ENCODE peak calls at places on chromosomes 2 and 18, in four cellular contexts. H, R, P and M are unnamed samples.
A peak's percentile ranks its signal among the peaks of the same experiment; 100 is the strongest.

GRCh38 chr2:238285653-238286082 is 2.7 kb downstream of the PER2 start:
- DNase-seq in H (no peak), R (no peak), P (peak; percentile 99), M (no peak)

GRCh38 chr2:173962583-173963110 is 2.5 kb downstream of the SP3 start:
- DNase-seq in H (peak; percentile 35), R (no peak), P (no peak), M (no peak)

GRCh38 chr2:113697516-113697915 is 58.9 kb downstream of the SLC35F5 start:
- DNase-seq in H (no peak), R (no peak), P (no peak), M (no peak)

GRCh38 chr18:59570101-59570875 is 126.9 kb downstream of the CCBE1 start:
- DNase-seq in H (no peak), R (no peak), P (no peak), M (no peak)

GRCh38 chr18:35478520-35479435 is 19.0 kb downstream of the INO80C start:
- DNase-seq in H (peak; percentile 46), R (no peak), P (peak; percentile 97), M (no peak)

GRCh38 chr2:70927138-70927537 is 8.6 kb upstream of the ATP6V1B1 start:
- DNase-seq in H (no peak), R (no peak), P (no peak), M (no peak)

GRCh38 chr2:20212459-20212870 is 12.5 kb downstream of the SDC1 start:
- DNase-seq in H (peak; percentile 50), R (no peak), P (no peak), M (no peak)

GRCh38 chr2:133458280-133458679 is 110.0 kb downstream of the NCKAP5 start:
- DNase-seq in H (no peak), R (no peak), P (no peak), M (no peak)

GRCh38 chr2:25274868-25275574 is 66.7 kb downstream of the DNMT3A start:
- DNase-seq in H (no peak), R (no peak), P (no peak), M (no peak)

GRCh38 chr18:62759704-62760402 is 44.5 kb downstream of the PHLPP1 start:
- DNase-seq in H (no peak), R (no peak), P (no peak), M (no peak)

GRCh38 chr2:127698553-127699355 is 2.5 kb upstream of the SFT2D3 start:
- DNase-seq in H (no peak), R (no peak), P (no peak), M (no peak)

GRCh38 chr18:59357928-59358327 is 1.1 kb downstream of the LMAN1 start:
- DNase-seq in H (peak; percentile 28), R (no peak), P (peak; percentile 47), M (no peak)

GRCh38 chr2:218781691-218782528 is at the start of gene CYP27A1:
- DNase-seq in H (no peak), R (no peak), P (peak; percentile 83), M (peak; percentile 44)

GRCh38 chr2:238487134-238487533 is 60.4 kb downstream of the ASB1 start:
- DNase-seq in H (no peak), R (no peak), P (no peak), M (no peak)

GRCh38 chr2:216596234-216596985 is 36.8 kb upstream of the IGFBP2 start:
- DNase-seq in H (no peak), R (no peak), P (no peak), M (no peak)

GRCh38 chr2:58055027-58055786 is 8.6 kb downstream of the VRK2 start:
- DNase-seq in H (no peak), R (no peak), P (no peak), M (no peak)

GRCh38 chr2:57908736-57909161 is 137.9 kb upstream of the VRK2 start:
- DNase-seq in H (no peak), R (peak; percentile 82), P (no peak), M (no peak)

GRCh38 chr2:225030089-225030653 is 12.1 kb downstream of the DOCK10 start:
- DNase-seq in H (no peak), R (no peak), P (no peak), M (no peak)

GRCh38 chr18:8469793-8470192 is 139.4 kb upstream of the RAB12 start:
- DNase-seq in H (no peak), R (no peak), P (no peak), M (no peak)

GRCh38 chr2:160214461-160215055 is 14.5 kb upstream of the ITGB6 start:
- DNase-seq in H (no peak), R (no peak), P (peak; percentile 42), M (no peak)

GRCh38 chr2:223055836-223056235 is 3.8 kb downstream of the KCNE4 start:
- DNase-seq in H (peak; percentile 73), R (no peak), P (no peak), M (no peak)

GRCh38 chr2:151217343-151217742 is 44.3 kb downstream of the RBM43 start:
- DNase-seq in H (no peak), R (no peak), P (no peak), M (peak; percentile 24)

GRCh38 chr2:178285287-178285615 is 90.9 kb downstream of the OSBPL6 start:
- DNase-seq in H (no peak), R (no peak), P (no peak), M (no peak)

GRCh38 chr2:33673937-33674336 is 74.8 kb upstream of the FAM98A start:
- DNase-seq in H (no peak), R (no peak), P (no peak), M (no peak)

GRCh38 chr18:3916082-3916481 is 466.1 kb downstream of the TGIF1 start:
- DNase-seq in H (peak; percentile 17), R (no peak), P (no peak), M (no peak)

GRCh38 chr2:3476386-3477033 is 42.8 kb downstream of the ADI1 start:
- DNase-seq in H (no peak), R (no peak), P (peak; percentile 56), M (no peak)

GRCh38 chr2:101328474-101329007 is 20.0 kb upstream of the RNF149 start:
- DNase-seq in H (no peak), R (peak; percentile 11), P (no peak), M (no peak)

GRCh38 chr2:3107567-3107966 is 270.1 kb downstream of the EIPR1 start:
- DNase-seq in H (no peak), R (no peak), P (no peak), M (no peak)

GRCh38 chr2:237222178-237222577 is 136.5 kb downstream of the COPS8 start:
- DNase-seq in H (no peak), R (no peak), P (no peak), M (no peak)

GRCh38 chr2:128808462-128809255 is 490.0 kb upstream of the HS6ST1 start:
- DNase-seq in H (no peak), R (no peak), P (no peak), M (no peak)

GRCh38 chr2:96359310-96359709 is 23.7 kb downstream of the NCAPH start:
- DNase-seq in H (no peak), R (no peak), P (no peak), M (no peak)

GRCh38 chr2:127475788-127476187 is 50.5 kb downstream of the IWS1 start:
- DNase-seq in H (no peak), R (no peak), P (no peak), M (no peak)

GRCh38 chr18:32576296-32576916 is 105.7 kb upstream of the GAREM1 start:
- DNase-seq in H (no peak), R (no peak), P (peak; percentile 29), M (peak; percentile 40)

GRCh38 chr2:165513479-165513878 is 44.0 kb downstream of the CSRNP3 start:
- DNase-seq in H (no peak), R (no peak), P (no peak), M (no peak)

GRCh38 chr2:240869956-240870875 is 1.6 kb downstream of the AGXT start:
- DNase-seq in H (no peak), R (no peak), P (no peak), M (no peak)

GRCh38 chr2:201261471-201261870 is 1.1 kb downstream of the CASP8 start:
- DNase-seq in H (no peak), R (no peak), P (no peak), M (no peak)

GRCh38 chr2:157839162-157839801 is 36.8 kb downstream of the ACVR1 start:
- DNase-seq in H (peak; percentile 65), R (no peak), P (peak; percentile 70), M (peak; percentile 77)

GRCh38 chr2:64234150-64234549 is 89.9 kb upstream of the PELI1 start:
- DNase-seq in H (no peak), R (no peak), P (no peak), M (no peak)

GRCh38 chr2:64232266-64232665 is 88.0 kb upstream of the PELI1 start:
- DNase-seq in H (no peak), R (no peak), P (no peak), M (no peak)

GRCh38 chr2:64237266-64237665 is 93.0 kb upstream of the PELI1 start:
- DNase-seq in H (no peak), R (no peak), P (no peak), M (no peak)

GRCh38 chr2:64233396-64233922 is 89.2 kb upstream of the PELI1 start:
- DNase-seq in H (no peak), R (no peak), P (no peak), M (no peak)

DNA sequence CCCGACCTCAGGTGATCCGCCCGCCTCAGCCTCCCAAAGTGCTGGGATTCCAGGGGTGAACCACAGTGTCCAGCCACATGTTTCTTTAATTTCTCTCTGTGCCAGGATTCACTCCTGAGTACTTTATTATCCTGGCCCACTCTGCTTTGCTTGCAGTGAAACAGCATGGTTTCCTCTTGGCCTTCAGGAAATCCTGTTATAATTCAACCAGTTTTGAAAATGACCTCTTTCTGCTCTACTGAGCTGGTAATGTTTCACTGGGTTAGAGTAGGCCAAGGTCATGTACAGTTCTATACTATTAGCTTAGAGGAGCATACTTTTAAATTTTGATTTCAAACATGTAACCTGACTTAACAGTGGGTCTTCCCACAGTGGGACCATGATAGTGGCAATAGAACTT is 90.6 kb upstream of the PELI1 start:
- DNase-seq in H (no peak), R (no peak), P (no peak), M (no peak)
- TF ChIP-seq TCF7 in H (no peak), R (no peak), P (no peak), M (no peak)

GRCh38 chr2:27977623-27978312 is 87.2 kb downstream of the BABAM2 start:
- DNase-seq in H (no peak), R (no peak), P (peak; percentile 60), M (no peak)
- TF ChIP-seq TCF7 in H (no peak), R (no peak), P (no peak), M (no peak)

DNA sequence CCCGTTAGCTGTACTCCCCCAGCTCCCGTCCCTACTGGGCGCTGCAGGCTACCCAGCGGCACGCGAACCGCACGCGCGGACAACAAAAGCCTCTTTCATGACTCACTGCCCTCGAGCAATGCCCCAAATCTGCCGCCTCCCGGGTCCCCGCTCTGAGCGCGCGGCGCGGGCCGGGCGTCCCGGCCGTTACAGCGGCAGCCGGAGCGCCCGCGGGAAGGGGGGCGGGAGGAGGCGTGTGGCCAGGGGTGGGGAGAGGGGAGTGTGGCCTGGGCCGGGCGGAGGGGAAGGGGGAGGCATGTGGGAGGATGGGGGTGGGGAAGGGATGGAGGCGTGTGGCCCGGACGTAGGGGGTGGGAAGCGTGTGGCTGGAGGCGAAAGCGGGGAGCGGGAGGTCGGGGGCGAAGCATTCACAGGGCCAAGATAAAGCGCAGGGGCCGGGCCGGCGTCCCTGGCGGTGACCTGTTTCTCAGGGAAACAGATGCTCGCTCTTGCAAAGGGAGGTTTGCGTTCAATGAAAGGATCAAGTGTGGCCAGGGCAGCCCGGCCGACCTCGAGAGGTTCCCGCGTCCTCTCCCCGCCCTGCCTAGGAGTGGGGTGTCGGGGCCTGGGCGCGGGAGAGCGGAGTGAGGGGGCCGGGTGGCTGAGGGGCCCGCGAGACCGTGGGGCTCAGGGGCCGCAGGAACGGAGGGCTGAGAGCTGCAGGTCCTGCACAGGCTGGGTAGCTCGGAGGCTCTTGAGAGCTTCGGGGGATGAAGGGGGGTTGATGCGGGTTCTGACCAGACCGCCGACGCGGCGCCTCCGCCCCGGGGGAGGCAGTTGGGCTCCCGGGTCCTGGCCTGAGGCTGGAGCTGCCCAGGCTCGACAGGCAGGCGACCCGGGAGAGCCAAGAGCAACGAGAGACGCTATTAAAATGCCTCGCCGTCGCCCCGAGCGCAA is 3.5 kb upstream of the NEUROD1 start:
- DNase-seq in H (peak; percentile 20), R (no peak), P (no peak), M (peak; percentile 72)
- TF ChIP-seq TCF7 in H (no peak), R (no peak), P (no peak), M (no peak)

GRCh38 chr2:10031886-10032745 is 11.2 kb upstream of the KLF11 start:
- DNase-seq in H (no peak), R (no peak), P (no peak), M (no peak)
- TF ChIP-seq TCF7 in H (no peak), R (no peak), P (no peak), M (no peak)